ENCODE peak calls at places on chromosomes 7 and 10, in ten cellular contexts. A is lung; J is T-helper 1 cell; L is stimulated activated CD4-positive, alpha-beta T cell treated with anti-CD3 and anti-CD28 coated beads, Interleukin-15, amount 100 ng/mL, for 1 hour; V is activated T-helper 1 cell treated with anti-CD3 and anti-CD28 coated beads, Interleukin-12 subunit alpha, Interleukin-12 subunit beta, Interleukin-2, Interleukin-4 antibody, amounts not matched to agents 30 ng/mL and 10 ng/mL and 1 ng/mL, durations not matched to agents 14 hours and 24 hours and 36 hours; N is left kidney; M is HFF-Myc; K is H7; R is NCI-H345; T is aorta. F is an unnamed sample.

GRCh38 chr7:96614154-96614867 is 95.3 kb downstream of the SEM1 start:
- DNase-seq in J (no peak), M (no peak), V (no peak), R (no peak), L (no peak), K (no peak), T (no peak), N (no peak), A (no peak), F (no peak)

GRCh38 chr10:53023411-53023810 is 250.8 kb upstream of the MBL2 start:
- DNase-seq in A (no peak), R (no peak), M (no peak), L (no peak), T (no peak), K (no peak), V (no peak), J (no peak), N (peak; percentile 31), F (no peak)

GRCh38 chr10:10421071-10421470 is 596.6 kb upstream of the CELF2 start:
- DNase-seq in J (peak; percentile 27), M (no peak), K (no peak), V (no peak), T (no peak), R (no peak), A (no peak), L (no peak), N (no peak), F (no peak)

GRCh38 chr10:79070611-79071534 is 2.1 kb downstream of the ZMIZ1 start:
- DNase-seq in K (peak; percentile 87), J (peak; percentile 24), N (peak; percentile 93), V (no peak), T (peak; percentile 93), A (peak; percentile 96), M (no peak), R (peak; percentile 33), L (no peak), F (no peak)

GRCh38 chr7:1709900-1710299 is 39.8 kb downstream of the ELFN1 start:
- DNase-seq in T (no peak), V (no peak), A (no peak), R (no peak), L (no peak), M (no peak), N (no peak), J (no peak), K (peak; percentile 21), F (no peak)

GRCh38 chr7:131959106-131959812 is 402.8 kb upstream of the PODXL start:
- DNase-seq in N (peak; percentile 35), L (no peak), J (no peak), K (no peak), M (no peak), T (no peak), R (no peak), V (no peak), A (no peak), F (no peak)

GRCh38 chr7:66188645-66189044 is 16.5 kb upstream of the TPST1 start:
- DNase-seq in N (no peak), T (no peak), A (no peak), R (no peak), V (no peak), M (no peak), K (no peak), J (no peak), L (no peak), F (no peak)

GRCh38 chr7:131346885-131347592 is 19.4 kb downstream of the MKLN1 start:
- DNase-seq in J (no peak), L (no peak), V (no peak), M (no peak), T (no peak), R (peak; percentile 16), K (no peak), N (peak; percentile 44), A (no peak), F (no peak)

GRCh38 chr7:47047384-47047783 is 534.5 kb downstream of the TNS3 start:
- DNase-seq in N (peak; percentile 39), L (no peak), M (no peak), J (no peak), V (no peak), K (no peak), T (no peak), R (no peak), A (no peak), F (no peak)

GRCh38 chr7:130415019-130415418 is 25.8 kb downstream of the CEP41 start:
- DNase-seq in J (no peak), K (no peak), R (no peak), M (no peak), V (no peak), L (no peak), A (no peak), N (no peak), T (no peak), F (no peak)

GRCh38 chr7:18126274-18126673 is 98.6 kb upstream of the PRPS1L1 start:
- DNase-seq in M (no peak), N (peak; percentile 44), R (no peak), T (no peak), J (no peak), V (no peak), L (no peak), K (no peak), A (no peak), F (no peak)

GRCh38 chr7:107951172-107951787 is 51.7 kb downstream of the LAMB1 start:
- DNase-seq in R (no peak), J (no peak), T (no peak), M (no peak), L (no peak), A (peak; percentile 53), K (no peak), V (no peak), N (no peak), F (no peak)

GRCh38 chr10:45420453-45421192 is 46.6 kb downstream of the ALOX5 start:
- DNase-seq in L (peak; percentile 47), J (peak; percentile 86), N (peak; percentile 57), T (peak; percentile 86), K (peak; percentile 43), A (peak; percentile 78), V (peak; percentile 65), M (peak; percentile 41), R (peak; percentile 79), F (no peak)

GRCh38 chr7:25359471-25360059 is 131.3 kb upstream of the NPVF start:
- DNase-seq in M (no peak), V (no peak), K (no peak), N (peak; percentile 86), A (no peak), J (no peak), R (peak; percentile 84), L (no peak), T (no peak), F (no peak)

GRCh38 chr10:77641788-77642397 is 4.3 kb upstream of the KCNMA1 start:
- DNase-seq in J (peak; percentile 40), T (peak; percentile 59), L (no peak), R (peak; percentile 86), A (peak; percentile 74), V (peak; percentile 22), N (peak; percentile 88), K (peak; percentile 69), M (peak; percentile 78), F (peak; percentile 46)

GRCh38 chr10:50594012-50594411 is 29.7 kb downstream of the SGMS1 start:
- DNase-seq in L (no peak), R (peak; percentile 6), A (no peak), N (no peak), T (no peak), K (no peak), V (no peak), M (no peak), J (no peak), F (no peak)

GRCh38 chr10:51691135-51691534 is 8.3 kb downstream of the CSTF2T start:
- DNase-seq in A (no peak), L (no peak), V (no peak), T (no peak), J (no peak), R (no peak), K (no peak), M (no peak), N (no peak), F (no peak)

GRCh38 chr10:90424730-90425129 is 433.1 kb downstream of the HTR7 start:
- DNase-seq in M (no peak), T (no peak), L (no peak), V (no peak), A (no peak), J (no peak), N (no peak), K (no peak), R (no peak), F (no peak)

GRCh38 chr7:2010551-2011265 is 222.0 kb downstream of the MAD1L1 start:
- DNase-seq in R (no peak), J (no peak), K (no peak), L (no peak), A (no peak), V (no peak), N (no peak), T (peak; percentile 30), M (no peak), F (no peak)

GRCh38 chr7:93327006-93327633 is 95.0 kb downstream of the VPS50 start:
- DNase-seq in T (no peak), V (no peak), J (no peak), L (no peak), N (no peak), M (peak; percentile 53), A (no peak), R (no peak), K (no peak), F (no peak)

GRCh38 chr10:33657154-33657900 is 322.9 kb upstream of the NRP1 start:
- DNase-seq in V (no peak), A (no peak), N (no peak), M (no peak), R (peak; percentile 66), K (no peak), J (no peak), L (no peak), T (no peak), F (no peak)

GRCh38 chr10:132329565-132330485 is 2.2 kb upstream of the LRRC27 start:
- DNase-seq in K (peak; percentile 29), J (peak; percentile 62), L (no peak), T (no peak), A (no peak), V (no peak), N (peak; percentile 72), M (peak; percentile 45), R (no peak), F (no peak)

GRCh38 chr7:17772581-17773288 is 167.6 kb downstream of the SNX13 start:
- DNase-seq in M (no peak), L (no peak), K (no peak), T (no peak), N (peak; percentile 28), V (no peak), A (no peak), R (no peak), J (no peak), F (no peak)

F was measured in mesothelial cell of epicardium.